ENCODE peak calls at places on chromosomes 12 and 14, in four cellular contexts. One of them, this sample, is unnamed.

GRCh38 chr12:112198120-112198733 is 72.9 kb downstream of the TRAFD1 start:
- DNase-seq in HepG2: peak; percentile 64
- DNase-seq in GM12878: no peak
- DNase-seq in K562: peak; percentile 42
- DNase-seq in this sample: peak; percentile 94

GRCh38 chr12:110577717-110578521 is 5.2 kb downstream of the PPTC7 start:
- DNase-seq in HepG2: no peak
- DNase-seq in GM12878: peak; percentile 84
- DNase-seq in K562: no peak
- DNase-seq in this sample: no peak

GRCh38 chr14:51950007-51950406 is 39.3 kb upstream of the RTRAF start:
- DNase-seq in HepG2: no peak
- DNase-seq in GM12878: no peak
- DNase-seq in K562: no peak
- DNase-seq in this sample: no peak

GRCh38 chr12:48681416-48681737 is 661 bp downstream of the KANSL2 start:
- DNase-seq in HepG2: peak; percentile 12
- DNase-seq in GM12878: no peak
- DNase-seq in K562: no peak
- DNase-seq in this sample: no peak

GRCh38 chr12:47844264-47845020 is 24.7 kb upstream of the HDAC7 start:
- DNase-seq in HepG2: no peak
- DNase-seq in GM12878: no peak
- DNase-seq in K562: no peak
- DNase-seq in this sample: no peak

GRCh38 chr14:103374121-103374520 is 11.1 kb upstream of the MARK3 start:
- DNase-seq in HepG2: no peak
- DNase-seq in GM12878: no peak
- DNase-seq in K562: no peak
- DNase-seq in this sample: no peak

GRCh38 chr14:65361920-65362319 is 50.6 kb upstream of the FUT8 start:
- DNase-seq in HepG2: no peak
- DNase-seq in GM12878: no peak
- DNase-seq in K562: no peak
- DNase-seq in this sample: no peak

GRCh38 chr14:55638665-55639064 is 58.7 kb downstream of the KTN1 start:
- DNase-seq in HepG2: no peak
- DNase-seq in GM12878: no peak
- DNase-seq in K562: no peak
- DNase-seq in this sample: no peak

GRCh38 chr12:25412735-25413134 is 140.3 kb downstream of the LMNTD1 start:
- DNase-seq in HepG2: no peak
- DNase-seq in GM12878: no peak
- DNase-seq in K562: no peak
- DNase-seq in this sample: no peak

GRCh38 chr14:87874676-87875075 is 118.3 kb downstream of the GALC start:
- DNase-seq in HepG2: no peak
- DNase-seq in GM12878: no peak
- DNase-seq in K562: no peak
- DNase-seq in this sample: no peak

GRCh38 chr14:24678801-24679247 is 44.8 kb upstream of the GZMB start:
- DNase-seq in HepG2: peak; percentile 98
- DNase-seq in GM12878: peak; percentile 72
- DNase-seq in K562: peak; percentile 69
- DNase-seq in this sample: peak; percentile 93

GRCh38 chr14:33986804-33987203 is 35.9 kb upstream of the EGLN3 start:
- DNase-seq in HepG2: no peak
- DNase-seq in GM12878: no peak
- DNase-seq in K562: no peak
- DNase-seq in this sample: peak; percentile 57

GRCh38 chr12:94560416-94561221 is 89.7 kb downstream of the TMCC3 start:
- DNase-seq in HepG2: no peak
- DNase-seq in GM12878: peak; percentile 36
- DNase-seq in K562: no peak
- DNase-seq in this sample: peak; percentile 84

GRCh38 chr12:109855377-109855776 is 22.2 kb upstream of the TRPV4 start:
- DNase-seq in HepG2: no peak
- DNase-seq in GM12878: no peak
- DNase-seq in K562: no peak
- DNase-seq in this sample: no peak

GRCh38 chr14:71703477-71703876 is 228.8 kb upstream of the RGS6 start:
- DNase-seq in HepG2: no peak
- DNase-seq in GM12878: no peak
- DNase-seq in K562: no peak
- DNase-seq in this sample: no peak

GRCh38 chr14:91350813-91351507 is 66.7 kb downstream of the CCDC88C start:
- DNase-seq in HepG2: no peak
- DNase-seq in GM12878: peak; percentile 91
- DNase-seq in K562: no peak
- DNase-seq in this sample: no peak

GRCh38 chr14:69581316-69581935 is 6.8 kb upstream of the CCDC177 start:
- DNase-seq in HepG2: no peak
- DNase-seq in GM12878: no peak
- DNase-seq in K562: no peak
- DNase-seq in this sample: no peak

GRCh38 chr12:132710422-132711168 is at the start of gene PGAM5:
- DNase-seq in HepG2: peak; percentile 72
- DNase-seq in GM12878: peak; percentile 74
- DNase-seq in K562: peak; percentile 92
- DNase-seq in this sample: peak; percentile 77
- TF ChIP-seq REST in HepG2: no peak
- TF ChIP-seq REST in GM12878: no peak
- TF ChIP-seq REST in K562: peak; percentile 67
- TF ChIP-seq REST in this sample: no peak

DNA sequence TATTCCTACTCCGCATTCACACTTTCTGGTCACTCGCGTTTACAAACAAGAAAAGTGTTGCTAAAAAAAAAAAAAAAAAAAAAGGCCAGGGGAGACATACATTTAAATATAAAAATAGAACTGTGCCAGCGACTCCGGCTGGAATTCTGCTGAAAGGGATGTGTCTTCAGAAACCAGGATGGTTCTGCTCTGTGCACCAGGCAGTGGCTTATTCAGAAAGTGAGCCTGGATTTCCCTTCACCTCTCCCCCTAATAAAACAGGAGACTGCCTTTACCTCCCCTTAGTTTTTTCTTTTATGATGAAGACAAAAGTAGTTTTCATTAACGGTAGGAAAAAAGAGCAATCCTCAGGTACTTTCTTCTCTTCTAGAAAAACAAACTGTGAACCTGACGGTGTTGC is 384 bp downstream of the SLC7A8 start:
- DNase-seq in HepG2: no peak
- DNase-seq in GM12878: no peak
- DNase-seq in K562: no peak
- DNase-seq in this sample: peak; percentile 27
- TF ChIP-seq JUNB in HepG2: no peak
- TF ChIP-seq JUNB in GM12878: no peak
- TF ChIP-seq JUNB in K562: no peak
- TF ChIP-seq JUNB in this sample: no peak

DNA sequence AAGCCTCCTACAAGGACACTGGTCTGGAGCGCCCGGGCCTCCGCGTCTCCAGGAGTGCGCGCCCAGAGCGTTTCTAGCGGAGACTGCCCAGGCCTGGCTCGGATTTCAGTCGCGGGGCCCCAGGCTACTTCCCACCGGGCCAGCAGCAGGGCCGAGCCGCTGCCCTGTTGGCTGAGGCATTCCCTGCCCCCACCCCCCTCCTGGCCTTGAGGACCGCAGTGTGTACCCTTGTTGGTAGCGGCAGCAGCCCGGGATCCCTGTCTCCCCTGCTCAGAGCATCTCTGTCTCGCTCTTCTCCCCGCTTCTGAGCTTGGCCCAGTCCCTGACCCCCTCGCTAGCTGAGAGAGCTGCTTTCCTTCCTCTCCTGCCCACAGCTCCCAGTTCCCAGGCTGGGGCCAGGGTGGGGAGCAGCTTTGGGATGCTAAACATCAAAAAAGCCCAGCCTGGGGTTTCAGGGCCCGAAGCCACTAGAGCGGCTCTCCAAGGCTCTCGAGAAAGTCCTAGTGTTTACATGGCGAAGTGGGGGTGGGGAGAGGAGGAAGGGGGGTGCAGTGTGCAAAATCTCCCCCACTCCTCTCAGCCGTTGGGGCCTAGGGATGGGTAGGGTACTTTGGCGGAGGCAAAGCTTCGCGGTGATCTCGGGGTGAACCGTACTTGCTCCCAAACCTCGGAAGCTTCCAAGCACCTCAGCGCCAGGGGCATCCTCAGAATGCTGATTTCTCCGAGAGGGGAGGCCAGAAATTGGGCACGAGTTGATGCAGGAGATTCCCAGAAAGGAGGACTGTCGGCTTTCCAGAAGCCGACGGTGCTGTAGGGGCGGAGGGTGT is 6.4 kb downstream of the NKX2-1 start:
- DNase-seq in HepG2: no peak
- DNase-seq in GM12878: no peak
- DNase-seq in K562: no peak
- DNase-seq in this sample: peak; percentile 90
- TF ChIP-seq EZH2 in HepG2: no peak
- TF ChIP-seq EZH2 in GM12878: no peak
- TF ChIP-seq EZH2 in K562: no peak
- TF ChIP-seq EZH2 in this sample: peak; percentile 78

GRCh38 chr12:108560752-108561719 is at the start of gene SART3:
- DNase-seq in HepG2: peak; percentile 89
- DNase-seq in GM12878: peak; percentile 91
- DNase-seq in K562: peak; percentile 75
- DNase-seq in this sample: peak; percentile 93
- TF ChIP-seq REST in HepG2: no peak
- TF ChIP-seq REST in GM12878: no peak
- TF ChIP-seq REST in K562: no peak
- TF ChIP-seq REST in this sample: no peak

GRCh38 chr12:120211904-120212283 is 11.0 kb upstream of the RPLP0 start:
- DNase-seq in HepG2: no peak
- DNase-seq in GM12878: no peak
- DNase-seq in K562: no peak
- DNase-seq in this sample: no peak
- TF ChIP-seq JUNB in HepG2: no peak
- TF ChIP-seq JUNB in GM12878: no peak
- TF ChIP-seq JUNB in K562: no peak
- TF ChIP-seq JUNB in this sample: no peak

DNA sequence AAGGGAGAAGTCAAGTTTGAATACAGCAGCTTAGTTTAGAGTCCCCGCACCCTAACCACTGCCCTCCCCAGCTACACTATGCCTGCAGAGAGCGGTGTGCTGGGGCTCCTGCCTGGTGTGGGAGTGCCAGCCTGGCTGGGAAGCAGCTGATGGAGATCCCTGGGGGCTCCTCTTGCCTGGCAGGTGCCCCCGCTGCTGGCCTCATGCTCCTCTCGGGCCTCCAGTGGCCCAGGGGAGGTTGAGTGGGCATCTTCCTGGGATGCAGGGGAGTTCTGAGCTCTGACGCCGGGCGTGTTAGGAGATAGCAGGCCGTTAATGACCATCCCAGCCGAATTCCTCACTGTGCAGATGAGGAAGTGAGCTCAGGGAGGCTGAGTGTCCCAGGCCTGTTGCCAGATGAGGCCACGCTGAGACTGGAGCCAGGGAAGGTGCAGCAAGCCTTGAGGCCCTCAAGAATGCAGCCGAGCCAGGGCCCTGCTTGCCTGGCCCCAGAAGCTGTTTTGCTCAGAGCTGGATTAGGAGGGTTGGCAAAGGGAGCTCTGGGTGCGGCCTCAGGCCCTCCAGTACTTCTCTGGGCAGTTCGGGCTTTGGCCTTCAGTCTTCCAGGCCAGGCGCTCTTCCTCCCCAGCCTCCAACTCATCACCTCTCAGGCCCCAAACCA is 6.7 kb upstream of the CYP46A1 start:
- DNase-seq in HepG2: no peak
- DNase-seq in GM12878: no peak
- DNase-seq in K562: no peak
- DNase-seq in this sample: no peak
- TF ChIP-seq EZH2 in HepG2: no peak
- TF ChIP-seq EZH2 in GM12878: no peak
- TF ChIP-seq EZH2 in K562: no peak
- TF ChIP-seq EZH2 in this sample: no peak